ENCODE peak calls at places on chromosome 14, in eight cellular contexts. One of them, this sample, is unnamed.

GRCh38 chr14:81211844-81212243 is 8.9 kb downstream of the GTF2A1 start:
- DNase-seq in heart left ventricle: peak
- DNase-seq in tibial nerve: no peak
- DNase-seq in AG10803: peak
- DNase-seq in mucosa of descending colon: peak
- DNase-seq in psoas muscle: peak
- DNase-seq in PC-3: peak
- DNase-seq in GM12878: no peak
- DNase-seq in this sample: peak

GRCh38 chr14:101077511-101078074 is 174.1 kb upstream of the RTL1 start:
- DNase-seq in heart left ventricle: no peak
- DNase-seq in tibial nerve: no peak
- DNase-seq in AG10803: no peak
- DNase-seq in mucosa of descending colon: no peak
- DNase-seq in psoas muscle: no peak
- DNase-seq in PC-3: no peak
- DNase-seq in GM12878: no peak
- DNase-seq in this sample: peak

GRCh38 chr14:80212025-80212402 is 710 bp upstream of the DIO2 start:
- DNase-seq in heart left ventricle: no peak
- DNase-seq in tibial nerve: no peak
- DNase-seq in AG10803: peak
- DNase-seq in mucosa of descending colon: no peak
- DNase-seq in psoas muscle: no peak
- DNase-seq in PC-3: no peak
- DNase-seq in GM12878: no peak
- DNase-seq in this sample: peak

GRCh38 chr14:25056688-25057078 is 6.7 kb upstream of the STXBP6 start:
- DNase-seq in heart left ventricle: no peak
- DNase-seq in tibial nerve: no peak
- DNase-seq in AG10803: peak
- DNase-seq in mucosa of descending colon: no peak
- DNase-seq in psoas muscle: no peak
- DNase-seq in PC-3: no peak
- DNase-seq in GM12878: no peak
- DNase-seq in this sample: no peak

GRCh38 chr14:22163051-22163450 is 426.0 kb downstream of the DAD1 start:
- DNase-seq in heart left ventricle: no peak
- DNase-seq in tibial nerve: no peak
- DNase-seq in AG10803: no peak
- DNase-seq in mucosa of descending colon: no peak
- DNase-seq in psoas muscle: no peak
- DNase-seq in PC-3: peak
- DNase-seq in GM12878: no peak
- DNase-seq in this sample: peak

GRCh38 chr14:104388631-104389325 is 190.8 kb upstream of the C14orf180 start:
- DNase-seq in heart left ventricle: peak
- DNase-seq in tibial nerve: no peak
- DNase-seq in AG10803: no peak
- DNase-seq in mucosa of descending colon: no peak
- DNase-seq in psoas muscle: peak
- DNase-seq in PC-3: no peak
- DNase-seq in GM12878: no peak
- DNase-seq in this sample: no peak

GRCh38 chr14:53409974-53410373 is 256.9 kb upstream of the DDHD1 start:
- DNase-seq in heart left ventricle: no peak
- DNase-seq in tibial nerve: no peak
- DNase-seq in AG10803: peak
- DNase-seq in mucosa of descending colon: no peak
- DNase-seq in psoas muscle: no peak
- DNase-seq in PC-3: no peak
- DNase-seq in GM12878: no peak
- DNase-seq in this sample: peak

GRCh38 chr14:104137297-104138097 is 890 bp upstream of the KIF26A start:
- DNase-seq in heart left ventricle: peak
- DNase-seq in tibial nerve: peak
- DNase-seq in AG10803: peak
- DNase-seq in mucosa of descending colon: peak
- DNase-seq in psoas muscle: peak
- DNase-seq in PC-3: peak
- DNase-seq in GM12878: no peak
- DNase-seq in this sample: peak

GRCh38 chr14:31229009-31229408 is 21.4 kb upstream of the HECTD1 start:
- DNase-seq in heart left ventricle: no peak
- DNase-seq in tibial nerve: no peak
- DNase-seq in AG10803: no peak
- DNase-seq in mucosa of descending colon: no peak
- DNase-seq in psoas muscle: no peak
- DNase-seq in PC-3: peak
- DNase-seq in GM12878: no peak
- DNase-seq in this sample: no peak

GRCh38 chr14:74962493-74962892 is 7.1 kb upstream of the PGF start:
- DNase-seq in heart left ventricle: no peak
- DNase-seq in tibial nerve: no peak
- DNase-seq in AG10803: no peak
- DNase-seq in mucosa of descending colon: no peak
- DNase-seq in psoas muscle: no peak
- DNase-seq in PC-3: no peak
- DNase-seq in GM12878: no peak
- DNase-seq in this sample: no peak

DNA sequence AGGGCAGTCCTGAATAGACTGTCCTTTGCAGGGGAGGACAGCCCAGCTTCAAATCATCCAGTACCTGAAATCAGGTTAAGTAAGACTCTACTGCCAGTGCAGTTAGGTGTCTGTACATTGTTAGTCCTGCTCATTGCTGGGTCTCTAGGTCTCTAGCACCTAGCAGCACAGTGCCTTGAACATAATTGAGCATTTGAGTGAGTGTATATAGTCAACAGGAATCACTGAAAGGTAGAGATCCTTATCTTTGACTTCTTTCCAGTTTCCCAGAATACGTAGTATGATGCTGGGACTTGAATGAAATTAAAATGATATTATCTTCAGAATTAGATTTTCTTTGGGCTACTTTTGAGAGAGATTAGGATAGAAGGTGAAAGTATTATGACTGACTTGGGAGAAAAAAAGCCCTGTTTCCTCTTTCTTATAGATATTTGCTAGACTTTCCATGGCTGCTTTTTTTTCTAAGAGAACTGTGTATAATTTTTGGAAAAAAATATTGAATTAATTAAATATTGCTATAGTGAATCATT is 51.4 kb downstream of the PPP4R4 start:
- DNase-seq in heart left ventricle: no peak
- DNase-seq in tibial nerve: no peak
- DNase-seq in AG10803: no peak
- DNase-seq in mucosa of descending colon: no peak
- DNase-seq in psoas muscle: no peak
- DNase-seq in PC-3: no peak
- DNase-seq in GM12878: no peak
- DNase-seq in this sample: no peak
- TF ChIP-seq CTCF in heart left ventricle: no peak
- TF ChIP-seq CTCF in tibial nerve: no peak
- TF ChIP-seq CTCF in AG10803: no peak
- TF ChIP-seq CTCF in mucosa of descending colon: no peak
- TF ChIP-seq CTCF in psoas muscle: no peak
- TF ChIP-seq CTCF in PC-3: no peak
- TF ChIP-seq CTCF in GM12878: no peak
- TF ChIP-seq CTCF in this sample: no peak

DNA sequence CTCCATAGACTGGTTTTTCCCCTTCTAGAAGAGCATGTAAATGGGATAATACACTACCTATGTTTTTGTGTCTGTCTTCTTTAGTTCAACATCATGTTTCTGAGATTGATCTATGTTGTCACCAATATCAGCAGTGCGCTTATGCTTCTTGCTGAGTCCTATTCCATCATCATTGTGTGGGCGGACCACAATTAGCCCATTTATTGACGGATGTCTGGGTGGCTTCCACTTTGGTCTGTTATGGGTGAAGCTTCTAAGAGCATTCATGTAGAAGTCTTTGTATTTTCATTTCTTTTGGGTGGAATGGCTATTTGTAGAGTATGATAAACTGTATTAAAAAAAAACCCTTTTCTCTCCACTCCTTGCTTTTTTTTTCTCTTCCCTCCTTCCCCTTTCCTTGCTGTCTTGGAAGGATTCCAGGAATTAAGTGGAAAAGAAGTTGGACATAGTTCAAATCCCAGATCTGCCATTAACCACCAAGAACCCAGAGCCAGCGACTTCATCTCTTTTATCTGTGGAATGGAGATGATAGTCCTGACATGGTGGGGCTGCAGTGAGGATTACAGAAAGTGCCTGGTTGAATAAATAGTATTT is 7.0 kb upstream of the SERPINA1 start:
- DNase-seq in heart left ventricle: no peak
- DNase-seq in tibial nerve: no peak
- DNase-seq in AG10803: no peak
- DNase-seq in mucosa of descending colon: no peak
- DNase-seq in psoas muscle: no peak
- DNase-seq in PC-3: no peak
- DNase-seq in GM12878: no peak
- DNase-seq in this sample: no peak
- H3K4me3 ChIP-seq in heart left ventricle: no peak
- H3K4me3 ChIP-seq in tibial nerve: no peak
- H3K4me3 ChIP-seq in AG10803: no peak
- H3K4me3 ChIP-seq in mucosa of descending colon: no peak
- H3K4me3 ChIP-seq in psoas muscle: no peak
- H3K4me3 ChIP-seq in PC-3: no peak
- H3K4me3 ChIP-seq in GM12878: no peak
- H3K4me3 ChIP-seq in this sample: no peak

DNA sequence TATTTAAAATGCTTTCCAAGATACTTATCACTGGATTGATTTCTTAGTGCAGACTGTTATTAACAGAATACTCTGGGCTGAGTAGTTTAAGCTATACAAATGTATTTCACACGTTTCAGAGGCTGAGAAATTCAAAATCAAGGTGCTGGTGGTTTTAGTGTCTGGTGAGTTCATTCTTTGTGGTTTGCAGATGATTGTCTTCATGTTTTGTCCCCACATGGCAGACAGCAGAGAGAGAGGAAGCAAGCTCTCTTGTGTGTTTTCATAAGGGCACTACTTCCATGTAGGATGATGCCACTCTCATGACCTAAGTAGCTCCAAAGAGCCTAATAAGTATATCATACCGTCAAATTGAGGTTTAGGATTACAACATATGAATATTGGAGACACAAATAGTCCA is 1348.9 kb upstream of the FLRT2 start:
- DNase-seq in heart left ventricle: no peak
- DNase-seq in tibial nerve: no peak
- DNase-seq in AG10803: no peak
- DNase-seq in mucosa of descending colon: no peak
- DNase-seq in psoas muscle: no peak
- DNase-seq in PC-3: no peak
- DNase-seq in GM12878: no peak
- DNase-seq in this sample: no peak
- TF ChIP-seq CTCF in heart left ventricle: no peak
- TF ChIP-seq CTCF in tibial nerve: no peak
- TF ChIP-seq CTCF in AG10803: no peak
- TF ChIP-seq CTCF in mucosa of descending colon: no peak
- TF ChIP-seq CTCF in psoas muscle: no peak
- TF ChIP-seq CTCF in PC-3: no peak
- TF ChIP-seq CTCF in GM12878: no peak
- TF ChIP-seq CTCF in this sample: no peak

GRCh38 chr14:89357655-89358297 is 59.3 kb downstream of the FOXN3 start:
- DNase-seq in heart left ventricle: no peak
- DNase-seq in tibial nerve: no peak
- DNase-seq in AG10803: no peak
- DNase-seq in mucosa of descending colon: no peak
- DNase-seq in psoas muscle: no peak
- DNase-seq in PC-3: no peak
- DNase-seq in GM12878: no peak
- DNase-seq in this sample: no peak
- H3K4me3 ChIP-seq in heart left ventricle: no peak
- H3K4me3 ChIP-seq in tibial nerve: no peak
- H3K4me3 ChIP-seq in AG10803: no peak
- H3K4me3 ChIP-seq in mucosa of descending colon: no peak
- H3K4me3 ChIP-seq in psoas muscle: no peak
- H3K4me3 ChIP-seq in PC-3: no peak
- H3K4me3 ChIP-seq in GM12878: no peak
- H3K4me3 ChIP-seq in this sample: no peak